ENCODE peak calls at places on chromosome 21, in six cellular contexts. W, L, A, Z, I and B are unnamed samples.

GRCh38 chr21:30463713-30464112 is 16.5 kb downstream of the KRTAP19-1 start:
- DNase-seq in I (peak), L (no peak), Z (no peak), A (no peak), W (no peak), B (no peak)

GRCh38 chr21:31343030-31343510 is 991 bp downstream of the TIAM1 start:
- DNase-seq in Z (no peak), I (no peak), W (no peak), A (no peak), L (no peak), B (no peak)

GRCh38 chr21:32132409-32132808 is 146.4 kb downstream of the MIS18A start:
- DNase-seq in A (no peak), I (no peak), W (no peak), Z (no peak), L (no peak), B (no peak)

GRCh38 chr21:37146320-37147225 is 73.5 kb downstream of the TTC3 start:
- DNase-seq in I (no peak), A (no peak), Z (no peak), L (no peak), W (peak), B (no peak)

GRCh38 chr21:45074048-45074817 is at the start of gene ADARB1:
- DNase-seq in I (peak), Z (no peak), W (peak), A (peak), L (peak), B (peak)

GRCh38 chr21:15003463-15004135 is 61.2 kb downstream of the NRIP1 start:
- DNase-seq in W (no peak), A (no peak), L (peak), Z (no peak), I (no peak), B (no peak)

GRCh38 chr21:42002421-42002958 is 7.7 kb downstream of the ZBTB21 start:
- DNase-seq in W (peak), I (no peak), L (no peak), Z (no peak), A (no peak), B (peak)

GRCh38 chr21:29256125-29256895 is 42.4 kb upstream of the BACH1 start:
- DNase-seq in L (peak), Z (no peak), A (no peak), I (no peak), W (peak), B (no peak)

GRCh38 chr21:45234127-45234526 is 53.6 kb downstream of the POFUT2 start:
- DNase-seq in Z (no peak), W (no peak), L (no peak), I (no peak), A (no peak), B (no peak)

GRCh38 chr21:15203740-15204139 is 138.9 kb upstream of the NRIP1 start:
- DNase-seq in Z (no peak), W (no peak), I (no peak), L (no peak), A (no peak), B (no peak)

GRCh38 chr21:27320868-27321267 is 354.0 kb upstream of the ADAMTS5 start:
- DNase-seq in L (no peak), I (no peak), W (no peak), Z (no peak), A (no peak), B (no peak)

GRCh38 chr21:44366586-44367211 is 13.3 kb downstream of the TRPM2 start:
- DNase-seq in L (no peak), I (no peak), Z (no peak), W (no peak), A (peak), B (no peak)

GRCh38 chr21:45333583-45334121 is 46.0 kb upstream of the POFUT2 start:
- DNase-seq in A (peak), I (no peak), L (no peak), W (no peak), Z (no peak), B (no peak)

GRCh38 chr21:43306911-43307676 is 119.8 kb downstream of the SIK1 start:
- DNase-seq in Z (peak), W (peak), I (no peak), A (peak), L (no peak), B (no peak)

GRCh38 chr21:39161064-39161463 is 22.2 kb downstream of the PSMG1 start:
- DNase-seq in L (no peak), W (no peak), A (no peak), Z (no peak), I (no peak), B (no peak)

GRCh38 chr21:31566061-31566460 is 93.4 kb upstream of the SOD1 start:
- DNase-seq in Z (no peak), L (peak), I (peak), A (no peak), W (no peak), B (no peak)

GRCh38 chr21:26920055-26920454 is 46.8 kb downstream of the ADAMTS5 start:
- DNase-seq in W (peak), A (no peak), I (no peak), L (no peak), Z (no peak), B (no peak)

GRCh38 chr21:43743934-43744333 is 25.0 kb downstream of the PDXK start:
- DNase-seq in Z (no peak), W (no peak), I (no peak), L (no peak), A (no peak), B (no peak)

GRCh38 chr21:17469727-17470126 is 43.1 kb upstream of the CXADR start:
- DNase-seq in W (no peak), L (no peak), A (no peak), I (no peak), Z (no peak), B (no peak)

GRCh38 chr21:36355868-36356267 is 29.3 kb upstream of the CHAF1B start:
- DNase-seq in I (no peak), Z (no peak), W (no peak), L (no peak), A (no peak), B (no peak)

GRCh38 chr21:45045481-45045880 is 28.9 kb upstream of the ADARB1 start:
- DNase-seq in L (no peak), I (no peak), W (peak), Z (no peak), A (no peak), B (no peak)

GRCh38 chr21:41615613-41616012 is 107.7 kb upstream of the TMPRSS2 start:
- DNase-seq in A (no peak), Z (peak), L (no peak), W (peak), I (no peak), B (no peak)

GRCh38 chr21:31161157-31161556 is 122.9 kb upstream of the KRTAP19-8 start:
- DNase-seq in A (no peak), L (peak), Z (no peak), W (no peak), I (no peak), B (no peak)

GRCh38 chr21:42990251-42990650 is 15.9 kb downstream of the PKNOX1 start:
- DNase-seq in Z (no peak), A (no peak), W (no peak), L (no peak), I (no peak), B (no peak)

GRCh38 chr21:40603774-40604173 is 243.2 kb downstream of the DSCAM start:
- DNase-seq in Z (no peak), W (no peak), A (no peak), I (no peak), L (no peak), B (no peak)

GRCh38 chr21:37532868-37533780 is 166.6 kb downstream of the DYRK1A start:
- DNase-seq in W (peak), L (no peak), A (no peak), I (no peak), Z (no peak), B (peak)

GRCh38 chr21:31162827-31163226 is 124.6 kb upstream of the KRTAP19-8 start:
- DNase-seq in I (no peak), Z (peak), L (no peak), A (no peak), W (peak), B (no peak)

GRCh38 chr21:14120091-14120734 is 90.5 kb downstream of the LIPI start:
- DNase-seq in W (peak), L (no peak), A (no peak), I (peak), Z (no peak), B (peak)

GRCh38 chr21:44433791-44434567 is 21.3 kb upstream of the LRRC3 start:
- DNase-seq in Z (no peak), I (no peak), L (no peak), A (peak), W (no peak), B (no peak)

GRCh38 chr21:35963920-35964451 is 96.3 kb downstream of the SETD4 start:
- DNase-seq in W (peak), Z (no peak), I (peak), L (no peak), A (no peak), B (no peak)

GRCh38 chr21:42599486-42599885 is 53.9 kb upstream of the PDE9A start:
- DNase-seq in Z (no peak), A (no peak), I (no peak), L (no peak), W (no peak), B (no peak)

GRCh38 chr21:28230559-28230958 is 762.1 kb downstream of the LTN1 start:
- DNase-seq in I (no peak), L (no peak), Z (no peak), W (peak), A (no peak), B (no peak)

GRCh38 chr21:46033410-46034404 is 52.1 kb downstream of the COL6A1 start:
- DNase-seq in A (no peak), I (no peak), L (no peak), Z (no peak), W (no peak), B (no peak)

GRCh38 chr21:21806711-21807597 is 808.7 kb downstream of the NCAM2 start:
- DNase-seq in I (no peak), Z (no peak), L (no peak), W (no peak), A (no peak), B (no peak)

GRCh38 chr21:34510148-34511142 is 1.6 kb downstream of the KCNE1 start:
- DNase-seq in Z (no peak), L (no peak), W (peak), I (peak), A (peak), B (peak)

GRCh38 chr21:33402011-33402979 is 918 bp upstream of the IFNGR2 start:
- DNase-seq in A (peak), L (peak), Z (no peak), W (peak), I (peak), B (peak)

GRCh38 chr21:45465105-45465504 is 60.1 kb downstream of the COL18A1 start:
- DNase-seq in L (no peak), A (peak), Z (no peak), I (no peak), W (no peak), B (no peak)

GRCh38 chr21:45427331-45428271 is 22.6 kb downstream of the COL18A1 start:
- DNase-seq in I (no peak), Z (peak), A (no peak), L (no peak), W (peak), B (no peak)

GRCh38 chr21:26840206-26840605 is 5.0 kb downstream of the ADAMTS1 start:
- DNase-seq in W (no peak), L (no peak), Z (no peak), I (no peak), A (peak), B (no peak)

GRCh38 chr21:44764319-44765230 is 37.0 kb downstream of the UBE2G2 start:
- DNase-seq in Z (no peak), L (no peak), W (no peak), A (no peak), I (no peak), B (no peak)